ENCODE peak calls at places on chromosomes 5 and 9, in eight cellular contexts. K is choroid plexus epithelial cell; F is upper lobe of right lung; R is stimulated activated CD8-positive, alpha-beta memory T cell treated with anti-CD3 and anti-CD28 coated beads, Interleukin-15, amount 100 ng/mL, for 24 hours; X is IMR-90; H is stomach; Q is HEK293T; U is RWPE1. I is an unnamed sample.

GRCh38 chr9:38057416-38058195 is 11.4 kb downstream of the SHB start:
- DNase-seq in F (no peak), U (peak), Q (no peak), R (no peak), H (peak), K (no peak), X (no peak), I (no peak)

GRCh38 chr9:134955156-134955555 is 37.4 kb upstream of the FCN1 start:
- DNase-seq in Q (no peak), H (no peak), K (no peak), X (no peak), U (no peak), F (peak), R (no peak), I (no peak)

GRCh38 chr5:153959134-153959957 is 79.4 kb downstream of the FAM114A2 start:
- DNase-seq in R (no peak), F (no peak), H (no peak), X (peak), K (peak), Q (no peak), U (no peak), I (peak)

GRCh38 chr9:137678202-137678601 is 59.4 kb downstream of the EHMT1 start:
- DNase-seq in H (no peak), F (peak), X (no peak), U (no peak), K (no peak), R (no peak), Q (no peak), I (no peak)

GRCh38 chr9:100472725-100473261 is at the start of gene TMEFF1:
- DNase-seq in H (peak), R (no peak), K (no peak), Q (peak), F (peak), X (peak), U (peak), I (peak)

GRCh38 chr9:6566409-6567139 is 79.0 kb downstream of the GLDC start:
- DNase-seq in F (no peak), R (no peak), X (peak), H (no peak), Q (no peak), U (peak), K (peak), I (peak)

GRCh38 chr5:179858586-179859427 is at the start of gene MRNIP:
- DNase-seq in H (peak), F (peak), R (peak), U (peak), Q (peak), K (peak), X (peak), I (peak)

GRCh38 chr5:89722538-89722937 is 687.0 kb downstream of the CETN3 start:
- DNase-seq in K (no peak), U (no peak), H (no peak), F (no peak), R (no peak), X (no peak), Q (no peak), I (no peak)

GRCh38 chr5:65102826-65103673 is 334.3 kb downstream of the CWC27 start:
- DNase-seq in Q (peak), H (peak), K (peak), X (peak), U (peak), R (peak), F (peak), I (peak)

GRCh38 chr9:23543420-23543819 is 282.6 kb downstream of the ELAVL2 start:
- DNase-seq in U (peak), X (no peak), K (no peak), Q (no peak), F (no peak), H (no peak), R (no peak), I (no peak)

GRCh38 chr5:51399636-51399993 is 16.4 kb downstream of the ISL1 start:
- DNase-seq in Q (no peak), K (no peak), H (no peak), X (no peak), R (no peak), U (no peak), F (no peak), I (no peak)

GRCh38 chr9:122220673-122221222 is 8.0 kb downstream of the LHX6 start:
- DNase-seq in K (no peak), R (no peak), U (no peak), X (no peak), Q (no peak), H (no peak), F (no peak), I (no peak)

GRCh38 chr9:130233587-130233945 is 32.0 kb upstream of the HMCN2 start:
- DNase-seq in X (no peak), U (no peak), H (no peak), K (no peak), Q (no peak), R (no peak), F (no peak), I (no peak)

GRCh38 chr9:19269582-19269981 is 39.1 kb downstream of the DENND4C start:
- DNase-seq in U (no peak), X (no peak), H (no peak), F (no peak), Q (no peak), K (no peak), R (no peak), I (no peak)

GRCh38 chr9:135801070-135801469 is 99.1 kb downstream of the KCNT1 start:
- DNase-seq in R (no peak), F (no peak), K (no peak), X (no peak), Q (no peak), U (no peak), H (no peak), I (no peak)

GRCh38 chr9:129242191-129242953 is 64.3 kb upstream of the IER5L start:
- DNase-seq in K (no peak), R (no peak), X (no peak), H (no peak), F (peak), U (no peak), Q (no peak), I (no peak)

GRCh38 chr5:132067941-132068808 is 5.4 kb upstream of the CSF2 start:
- DNase-seq in F (no peak), U (no peak), K (no peak), Q (no peak), R (no peak), X (no peak), H (no peak), I (no peak)

GRCh38 chr9:78533500-78533899 is 236.6 kb downstream of the PSAT1 start:
- DNase-seq in X (peak), F (no peak), U (no peak), Q (no peak), R (no peak), H (no peak), K (no peak), I (no peak)

GRCh38 chr9:121331992-121332685 is 37.9 kb downstream of the STOM start:
- DNase-seq in H (no peak), K (peak), X (peak), Q (no peak), U (no peak), R (no peak), F (no peak), I (peak)

GRCh38 chr9:32581512-32582143 is 8.7 kb upstream of the NDUFB6 start:
- DNase-seq in R (no peak), U (peak), H (no peak), K (peak), Q (peak), X (peak), F (no peak), I (peak)

GRCh38 chr5:100424787-100425186 is 110.4 kb upstream of the FAM174A start:
- DNase-seq in R (no peak), F (no peak), H (no peak), U (no peak), K (peak), Q (no peak), X (no peak), I (no peak)

GRCh38 chr5:159155960-159156359 is 53.4 kb downstream of the RNF145 start:
- DNase-seq in U (no peak), K (no peak), F (no peak), X (no peak), Q (no peak), R (no peak), H (no peak), I (no peak)

GRCh38 chr9:134630393-134630790 is 11.2 kb upstream of the COL5A1 start:
- DNase-seq in K (no peak), Q (no peak), H (no peak), F (peak), X (no peak), U (no peak), R (no peak), I (no peak)

GRCh38 chr5:72244862-72245371 is 75.1 kb downstream of the MRPS27 start:
- DNase-seq in K (peak), X (peak), F (no peak), U (peak), H (no peak), R (no peak), Q (peak), I (peak)

GRCh38 chr5:67431191-67431590 is 234.6 kb upstream of the CD180 start:
- DNase-seq in X (no peak), F (no peak), H (no peak), R (no peak), K (no peak), Q (no peak), U (peak), I (peak)

GRCh38 chr5:59019078-59019477 is 436.2 kb downstream of the RAB3C start:
- DNase-seq in K (no peak), F (no peak), X (no peak), R (no peak), U (no peak), H (no peak), Q (no peak), I (no peak)

GRCh38 chr9:136840877-136841645 is 1.2 kb upstream of the AJM1 start:
- DNase-seq in X (peak), H (peak), K (peak), Q (no peak), R (no peak), F (no peak), U (peak), I (peak)

GRCh38 chr9:87269296-87269695 is 228.4 kb upstream of the DAPK1 start:
- DNase-seq in F (no peak), H (no peak), R (no peak), X (no peak), K (no peak), U (no peak), Q (no peak), I (no peak)

GRCh38 chr9:17402309-17402708 is 176.6 kb upstream of the SH3GL2 start:
- DNase-seq in F (no peak), R (no peak), H (no peak), U (peak), X (peak), K (peak), Q (peak), I (peak)

GRCh38 chr5:95845401-95845800 is 22.9 kb upstream of the GLRX start:
- DNase-seq in H (no peak), Q (no peak), U (no peak), R (no peak), F (no peak), X (no peak), K (no peak), I (no peak)

GRCh38 chr5:9401786-9402472 is 143.9 kb downstream of the SEMA5A start:
- DNase-seq in H (no peak), K (peak), R (no peak), U (no peak), Q (no peak), F (no peak), X (peak), I (peak)

GRCh38 chr5:75677607-75678006 is 39.6 kb downstream of the POC5 start:
- DNase-seq in R (no peak), F (no peak), U (no peak), X (no peak), Q (no peak), H (no peak), K (peak), I (peak)

GRCh38 chr5:77168187-77168883 is 42.1 kb upstream of the PDE8B start:
- DNase-seq in U (no peak), Q (no peak), X (peak), K (no peak), F (peak), H (peak), R (no peak), I (peak)

GRCh38 chr9:92313624-92314012 is 11.5 kb downstream of the NOL8 start:
- DNase-seq in K (no peak), R (no peak), Q (no peak), X (no peak), U (no peak), H (no peak), F (no peak), I (no peak)

GRCh38 chr9:20980713-20981481 is 50.5 kb downstream of the HACD4 start:
- DNase-seq in U (no peak), X (peak), Q (no peak), R (no peak), H (no peak), K (peak), F (no peak), I (peak)

GRCh38 chr5:139383275-139383992 is at the start of gene SLC23A1:
- DNase-seq in U (no peak), R (no peak), Q (no peak), F (peak), X (peak), H (no peak), K (no peak), I (no peak)

GRCh38 chr5:105033642-105034217 is 1471.1 kb upstream of the NUDT12 start:
- DNase-seq in F (no peak), U (no peak), R (no peak), H (no peak), X (no peak), K (no peak), Q (no peak), I (no peak)

GRCh38 chr9:135334953-135335460 is 144.6 kb upstream of the PPP1R26 start:
- DNase-seq in Q (no peak), K (no peak), H (no peak), U (no peak), F (peak), X (no peak), R (no peak), I (no peak)

GRCh38 chr5:67693956-67694564 is 497.5 kb upstream of the CD180 start:
- DNase-seq in Q (no peak), X (no peak), U (no peak), K (peak), F (peak), R (no peak), H (peak), I (peak)